ENCODE peak calls at places on chromosomes 11 and 22, in nine cellular contexts. One of them, this sample, is unnamed.
A peak's percentile ranks its signal among the peaks of the same experiment; 100 is the strongest.

GRCh38 chr11:43632171-43632570 is 48.4 kb upstream of the HSD17B12 start:
- DNase-seq in fibroblast of pulmonary artery: peak; percentile 9
- DNase-seq in PC-3: peak; percentile 8
- DNase-seq in adrenal gland: no peak
- DNase-seq in SK-N-SH: no peak
- DNase-seq in WERI-Rb-1: no peak
- DNase-seq in stomach: no peak
- DNase-seq in astrocyte: peak; percentile 1
- DNase-seq in endothelial cell of umbilical vein: peak; percentile 51
- DNase-seq in this sample: peak; percentile 51

GRCh38 chr22:39534591-39535301 is 2.2 kb upstream of the RPS19BP1 start:
- DNase-seq in SK-N-SH: peak; percentile 83
- DNase-seq in PC-3: peak; percentile 71
- DNase-seq in endothelial cell of umbilical vein: peak; percentile 61
- DNase-seq in WERI-Rb-1: peak; percentile 88
- DNase-seq in stomach: peak; percentile 91
- DNase-seq in fibroblast of pulmonary artery: peak; percentile 69
- DNase-seq in astrocyte: no peak
- DNase-seq in adrenal gland: peak; percentile 75
- DNase-seq in this sample: no peak

GRCh38 chr22:50737728-50738648 is at the start of gene ACR:
- DNase-seq in stomach: peak; percentile 13
- DNase-seq in PC-3: no peak
- DNase-seq in endothelial cell of umbilical vein: no peak
- DNase-seq in adrenal gland: peak; percentile 3
- DNase-seq in SK-N-SH: no peak
- DNase-seq in WERI-Rb-1: no peak
- DNase-seq in fibroblast of pulmonary artery: no peak
- DNase-seq in astrocyte: no peak
- DNase-seq in this sample: no peak

GRCh38 chr22:43393845-43394474 is 17.9 kb upstream of the MPPED1 start:
- DNase-seq in endothelial cell of umbilical vein: no peak
- DNase-seq in WERI-Rb-1: no peak
- DNase-seq in adrenal gland: no peak
- DNase-seq in astrocyte: no peak
- DNase-seq in PC-3: no peak
- DNase-seq in stomach: no peak
- DNase-seq in SK-N-SH: no peak
- DNase-seq in fibroblast of pulmonary artery: no peak
- DNase-seq in this sample: no peak

GRCh38 chr11:96339704-96340554 is 3.1 kb downstream of the MAML2 start:
- DNase-seq in stomach: no peak
- DNase-seq in WERI-Rb-1: no peak
- DNase-seq in endothelial cell of umbilical vein: no peak
- DNase-seq in astrocyte: peak; percentile 57
- DNase-seq in PC-3: no peak
- DNase-seq in adrenal gland: no peak
- DNase-seq in SK-N-SH: no peak
- DNase-seq in fibroblast of pulmonary artery: peak; percentile 50
- DNase-seq in this sample: no peak

GRCh38 chr11:122871302-122871701 is 11.3 kb upstream of the JHY start:
- DNase-seq in adrenal gland: no peak
- DNase-seq in endothelial cell of umbilical vein: no peak
- DNase-seq in fibroblast of pulmonary artery: no peak
- DNase-seq in astrocyte: no peak
- DNase-seq in PC-3: no peak
- DNase-seq in stomach: no peak
- DNase-seq in SK-N-SH: peak; percentile 37
- DNase-seq in WERI-Rb-1: no peak
- DNase-seq in this sample: no peak

GRCh38 chr11:19868871-19869270 is 156.2 kb downstream of the NAV2 start:
- DNase-seq in astrocyte: peak; percentile 61
- DNase-seq in endothelial cell of umbilical vein: no peak
- DNase-seq in SK-N-SH: no peak
- DNase-seq in PC-3: no peak
- DNase-seq in adrenal gland: no peak
- DNase-seq in stomach: no peak
- DNase-seq in WERI-Rb-1: no peak
- DNase-seq in fibroblast of pulmonary artery: no peak
- DNase-seq in this sample: no peak

GRCh38 chr11:64344721-64345120 is 4.7 kb downstream of the CCDC88B start:
- DNase-seq in WERI-Rb-1: no peak
- DNase-seq in endothelial cell of umbilical vein: no peak
- DNase-seq in adrenal gland: no peak
- DNase-seq in SK-N-SH: no peak
- DNase-seq in astrocyte: no peak
- DNase-seq in PC-3: no peak
- DNase-seq in fibroblast of pulmonary artery: no peak
- DNase-seq in stomach: no peak
- DNase-seq in this sample: no peak

GRCh38 chr11:63937713-63938480 is 905 bp upstream of the NAA40 start:
- DNase-seq in astrocyte: no peak
- DNase-seq in fibroblast of pulmonary artery: no peak
- DNase-seq in WERI-Rb-1: no peak
- DNase-seq in adrenal gland: no peak
- DNase-seq in endothelial cell of umbilical vein: no peak
- DNase-seq in stomach: no peak
- DNase-seq in PC-3: peak; percentile 51
- DNase-seq in SK-N-SH: peak; percentile 50
- DNase-seq in this sample: no peak

GRCh38 chr22:39913321-39913720 is 12.4 kb downstream of the GRAP2 start:
- DNase-seq in WERI-Rb-1: peak; percentile 74
- DNase-seq in astrocyte: no peak
- DNase-seq in fibroblast of pulmonary artery: no peak
- DNase-seq in stomach: no peak
- DNase-seq in endothelial cell of umbilical vein: no peak
- DNase-seq in SK-N-SH: no peak
- DNase-seq in PC-3: no peak
- DNase-seq in adrenal gland: no peak
- DNase-seq in this sample: no peak

GRCh38 chr11:131841028-131841427 is 470.6 kb downstream of the NTM start:
- DNase-seq in astrocyte: no peak
- DNase-seq in stomach: no peak
- DNase-seq in endothelial cell of umbilical vein: peak; percentile 61
- DNase-seq in fibroblast of pulmonary artery: peak; percentile 28
- DNase-seq in adrenal gland: no peak
- DNase-seq in PC-3: no peak
- DNase-seq in WERI-Rb-1: no peak
- DNase-seq in SK-N-SH: no peak
- DNase-seq in this sample: no peak
- TF ChIP-seq CTCF in astrocyte: no peak
- TF ChIP-seq CTCF in stomach: no peak
- TF ChIP-seq CTCF in endothelial cell of umbilical vein: no peak
- TF ChIP-seq CTCF in fibroblast of pulmonary artery: no peak
- TF ChIP-seq CTCF in adrenal gland: no peak
- TF ChIP-seq CTCF in PC-3: no peak
- TF ChIP-seq CTCF in WERI-Rb-1: no peak
- TF ChIP-seq CTCF in SK-N-SH: no peak
- TF ChIP-seq CTCF in this sample: no peak

DNA sequence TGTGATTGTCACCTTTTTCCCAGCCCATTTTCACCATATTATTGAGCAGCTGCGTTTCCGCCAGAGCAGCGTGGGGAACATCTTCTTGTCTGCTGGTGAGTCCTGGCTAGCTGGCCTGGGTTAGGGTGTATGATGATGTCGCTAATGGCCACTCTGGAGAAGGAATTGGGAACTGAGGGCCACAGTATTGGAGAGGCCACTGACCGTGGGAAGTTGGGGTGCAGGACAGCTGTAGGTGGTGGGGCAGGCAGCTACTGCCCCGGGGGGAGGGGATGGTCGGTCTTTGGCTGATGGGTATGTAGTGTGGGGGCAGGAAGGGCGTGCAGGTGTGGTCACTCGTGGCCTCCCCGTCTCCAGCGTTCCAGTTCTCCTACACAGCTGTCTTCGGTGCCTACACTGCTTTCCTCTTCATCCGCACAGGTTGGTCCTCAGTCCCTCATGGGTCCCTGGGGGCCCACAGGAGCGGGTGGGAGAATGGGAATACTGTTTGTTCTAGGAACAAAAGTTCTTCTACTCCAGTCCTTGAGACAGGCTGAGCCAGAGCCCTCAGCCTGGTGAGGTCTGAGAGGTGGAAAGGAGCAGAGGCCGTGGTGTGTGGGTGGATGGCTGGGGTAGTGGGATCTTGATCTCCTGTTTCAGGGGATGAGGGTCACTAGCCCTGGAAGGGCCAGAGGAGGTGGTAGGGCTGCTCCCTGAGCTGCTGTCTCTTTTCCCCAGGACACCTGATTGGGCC is 2.1 kb downstream of the RCE1 start:
- DNase-seq in astrocyte: no peak
- DNase-seq in SK-N-SH: no peak
- DNase-seq in fibroblast of pulmonary artery: no peak
- DNase-seq in PC-3: no peak
- DNase-seq in stomach: peak; percentile 17
- DNase-seq in adrenal gland: no peak
- DNase-seq in WERI-Rb-1: no peak
- DNase-seq in endothelial cell of umbilical vein: no peak
- DNase-seq in this sample: no peak
- H3K4me3 ChIP-seq in astrocyte: no peak overlapping the region
- H3K4me3 ChIP-seq in SK-N-SH: no peak overlapping the region
- H3K4me3 ChIP-seq in fibroblast of pulmonary artery: no peak overlapping the region
- H3K4me3 ChIP-seq in PC-3: no peak overlapping the region
- H3K4me3 ChIP-seq in stomach: no peak overlapping the region
- H3K4me3 ChIP-seq in adrenal gland: no peak overlapping the region
- H3K4me3 ChIP-seq in WERI-Rb-1: no peak overlapping the region
- H3K4me3 ChIP-seq in endothelial cell of umbilical vein: no peak overlapping the region
- H3K4me3 ChIP-seq in this sample: no peak overlapping the region

DNA sequence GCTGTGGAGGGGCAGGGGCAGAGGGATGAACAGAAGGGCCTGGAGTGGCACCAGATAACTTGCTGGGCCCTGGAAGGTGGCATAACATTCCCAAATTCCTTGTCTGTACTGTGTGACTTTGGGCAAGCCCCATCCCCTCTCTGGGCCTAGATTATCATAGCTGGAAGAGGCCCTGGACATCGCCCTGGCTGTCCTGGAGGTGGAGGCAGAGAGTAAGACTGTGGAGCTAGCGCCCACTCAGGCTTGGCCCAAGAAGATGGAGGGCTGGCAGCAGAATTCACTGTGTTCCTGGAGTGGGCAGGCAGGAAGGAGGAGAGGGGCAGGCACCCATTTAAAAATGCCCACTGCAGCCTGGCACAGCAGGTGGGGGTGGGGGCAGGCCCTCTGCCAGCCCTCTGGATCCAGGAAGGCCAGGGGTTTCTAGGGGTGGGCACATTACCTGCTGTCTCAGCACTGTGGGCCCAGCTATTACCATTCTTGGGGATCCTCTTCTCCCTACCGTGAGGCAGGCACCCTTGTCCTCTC is 22.6 kb downstream of the ARHGEF17 start:
- DNase-seq in adrenal gland: no peak
- DNase-seq in WERI-Rb-1: peak; percentile 67
- DNase-seq in endothelial cell of umbilical vein: peak; percentile 48
- DNase-seq in astrocyte: no peak
- DNase-seq in stomach: no peak
- DNase-seq in SK-N-SH: peak; percentile 71
- DNase-seq in fibroblast of pulmonary artery: peak; percentile 56
- DNase-seq in PC-3: peak; percentile 26
- DNase-seq in this sample: no peak
- TF ChIP-seq CTCF in adrenal gland: no peak
- TF ChIP-seq CTCF in WERI-Rb-1: peak; percentile 61
- TF ChIP-seq CTCF in endothelial cell of umbilical vein: peak; percentile 51
- TF ChIP-seq CTCF in astrocyte: peak; percentile 35
- TF ChIP-seq CTCF in stomach: peak; percentile 14
- TF ChIP-seq CTCF in SK-N-SH: peak; percentile 53
- TF ChIP-seq CTCF in fibroblast of pulmonary artery: peak; percentile 64
- TF ChIP-seq CTCF in PC-3: peak; percentile 33
- TF ChIP-seq CTCF in this sample: peak; percentile 12

GRCh38 chr11:33620423-33621120 is 80.1 kb downstream of the C11orf91 start:
- DNase-seq in astrocyte: peak; percentile 80
- DNase-seq in fibroblast of pulmonary artery: peak; percentile 71
- DNase-seq in PC-3: peak; percentile 28
- DNase-seq in endothelial cell of umbilical vein: peak; percentile 11
- DNase-seq in stomach: no peak
- DNase-seq in SK-N-SH: peak; percentile 34
- DNase-seq in adrenal gland: no peak
- DNase-seq in WERI-Rb-1: no peak
- DNase-seq in this sample: peak; percentile 48

GRCh38 chr11:33618956-33619355 is 81.7 kb downstream of the C11orf91 start:
- DNase-seq in WERI-Rb-1: no peak
- DNase-seq in astrocyte: no peak
- DNase-seq in endothelial cell of umbilical vein: no peak
- DNase-seq in fibroblast of pulmonary artery: no peak
- DNase-seq in SK-N-SH: no peak
- DNase-seq in adrenal gland: no peak
- DNase-seq in stomach: no peak
- DNase-seq in PC-3: no peak
- DNase-seq in this sample: no peak

GRCh38 chr11:33622806-33623205 is 77.8 kb downstream of the C11orf91 start:
- DNase-seq in SK-N-SH: no peak
- DNase-seq in astrocyte: no peak
- DNase-seq in adrenal gland: no peak
- DNase-seq in WERI-Rb-1: no peak
- DNase-seq in stomach: no peak
- DNase-seq in endothelial cell of umbilical vein: no peak
- DNase-seq in fibroblast of pulmonary artery: no peak
- DNase-seq in PC-3: no peak
- DNase-seq in this sample: no peak

GRCh38 chr11:33624082-33624481 is 76.5 kb downstream of the C11orf91 start:
- DNase-seq in stomach: no peak
- DNase-seq in endothelial cell of umbilical vein: no peak
- DNase-seq in PC-3: no peak
- DNase-seq in adrenal gland: no peak
- DNase-seq in SK-N-SH: no peak
- DNase-seq in WERI-Rb-1: no peak
- DNase-seq in astrocyte: no peak
- DNase-seq in fibroblast of pulmonary artery: no peak
- DNase-seq in this sample: no peak

GRCh38 chr11:33622231-33622630 is 78.4 kb downstream of the C11orf91 start:
- DNase-seq in astrocyte: peak; percentile 85
- DNase-seq in adrenal gland: no peak
- DNase-seq in fibroblast of pulmonary artery: peak; percentile 57
- DNase-seq in WERI-Rb-1: no peak
- DNase-seq in endothelial cell of umbilical vein: no peak
- DNase-seq in stomach: no peak
- DNase-seq in SK-N-SH: no peak
- DNase-seq in PC-3: no peak
- DNase-seq in this sample: no peak
- H3K4me3 ChIP-seq in astrocyte: no peak overlapping the region
- H3K4me3 ChIP-seq in adrenal gland: no peak overlapping the region
- H3K4me3 ChIP-seq in fibroblast of pulmonary artery: no peak overlapping the region
- H3K4me3 ChIP-seq in WERI-Rb-1: no peak overlapping the region
- H3K4me3 ChIP-seq in endothelial cell of umbilical vein: no peak overlapping the region
- H3K4me3 ChIP-seq in stomach: no peak overlapping the region
- H3K4me3 ChIP-seq in SK-N-SH: no peak overlapping the region
- H3K4me3 ChIP-seq in PC-3: no peak overlapping the region
- H3K4me3 ChIP-seq in this sample: no peak overlapping the region